ENCODE peak calls at places on chromosome 19, in six cellular contexts. T, U, H, B, C and M are unnamed samples.

GRCh38 chr19:7602240-7602934 is 6.7 kb downstream of the CAMSAP3 start:
- DNase-seq in C (no peak), T (no peak), U (no peak), B (no peak), H (peak; percentile 14), M (no peak)

GRCh38 chr19:8304841-8305621 is 3.1 kb downstream of the CD320 start:
- DNase-seq in H (no peak), C (no peak), T (peak; percentile 86), U (peak; percentile 9), B (no peak), M (no peak)

GRCh38 chr19:46958542-46958941 is 61.1 kb upstream of the NPAS1 start:
- DNase-seq in T (peak; percentile 24), U (no peak), B (no peak), H (peak; percentile 62), C (no peak), M (no peak)

GRCh38 chr19:38596057-38596981 is 21.4 kb downstream of the MAP4K1 start:
- DNase-seq in U (peak; percentile 75), T (peak; percentile 95), H (no peak), B (peak; percentile 67), C (no peak), M (no peak)

GRCh38 chr19:47539747-47540311 is 25.0 kb upstream of the NAPA start:
- DNase-seq in H (no peak), U (no peak), C (no peak), B (no peak), T (no peak), M (no peak)

GRCh38 chr19:35139618-35139943 is 957 bp downstream of the FXYD1 start:
- DNase-seq in H (no peak), U (no peak), C (no peak), B (no peak), T (no peak), M (no peak)

GRCh38 chr19:33194884-33195710 is 967 bp downstream of the LRP3 start:
- DNase-seq in T (peak; percentile 59), H (peak; percentile 63), U (no peak), B (peak; percentile 56), C (no peak), M (no peak)

GRCh38 chr19:51702103-51702753 is 9.1 kb downstream of the SPACA6 start:
- DNase-seq in U (peak; percentile 69), T (peak; percentile 85), B (peak; percentile 81), H (peak; percentile 73), C (no peak), M (no peak)

GRCh38 chr19:17687141-17687856 is 855 bp downstream of the UNC13A start:
- DNase-seq in H (no peak), B (no peak), U (no peak), C (no peak), T (peak; percentile 37), M (no peak)

GRCh38 chr19:33210266-33210940 is 15.2 kb downstream of the SLC7A10 start:
- DNase-seq in T (no peak), C (no peak), H (no peak), B (no peak), U (no peak), M (no peak)

GRCh38 chr19:57807541-57807940 is 7.2 kb downstream of the ZNF552 start:
- DNase-seq in U (no peak), T (no peak), H (no peak), C (no peak), B (no peak), M (no peak)

GRCh38 chr19:45322744-45323281 is at the start of gene CKM:
- DNase-seq in B (peak; percentile 71), U (no peak), T (no peak), C (no peak), H (no peak), M (no peak)

GRCh38 chr19:42683917-42684513 is 56.3 kb downstream of the PSG3 start:
- DNase-seq in B (no peak), U (no peak), T (peak; percentile 11), H (peak; percentile 57), C (no peak), M (no peak)

GRCh38 chr19:17620696-17621095 is 65.2 kb downstream of the COLGALT1 start:
- DNase-seq in H (no peak), T (no peak), B (no peak), C (no peak), U (no peak), M (no peak)

GRCh38 chr19:50719566-50719965 is at the start of gene SHANK1:
- DNase-seq in C (no peak), U (no peak), T (peak; percentile 64), B (no peak), H (no peak), M (no peak)

GRCh38 chr19:47494729-47495128 is 10.7 kb upstream of the KPTN start:
- DNase-seq in U (no peak), T (no peak), C (no peak), H (no peak), B (no peak), M (no peak)

GRCh38 chr19:48136547-48136946 is 25.9 kb upstream of the PLA2G4C start:
- DNase-seq in T (no peak), H (no peak), U (no peak), C (no peak), B (no peak), M (no peak)

GRCh38 chr19:19160489-19161035 is 9.5 kb downstream of the MEF2B start:
- DNase-seq in H (no peak), C (no peak), B (no peak), U (no peak), T (no peak), M (no peak)

GRCh38 chr19:33689886-33690285 is 68.1 kb downstream of the CHST8 start:
- DNase-seq in T (no peak), H (no peak), B (no peak), U (no peak), C (no peak), M (no peak)

GRCh38 chr19:35488677-35489076 is 1.6 kb downstream of the KRTDAP start:
- DNase-seq in B (no peak), H (no peak), U (no peak), T (no peak), C (no peak), M (no peak)

GRCh38 chr19:8209111-8209964 is at the start of gene CERS4:
- DNase-seq in T (peak; percentile 97), B (peak; percentile 78), C (peak; percentile 86), U (peak; percentile 79), H (peak; percentile 23), M (peak; percentile 93)

DNA sequence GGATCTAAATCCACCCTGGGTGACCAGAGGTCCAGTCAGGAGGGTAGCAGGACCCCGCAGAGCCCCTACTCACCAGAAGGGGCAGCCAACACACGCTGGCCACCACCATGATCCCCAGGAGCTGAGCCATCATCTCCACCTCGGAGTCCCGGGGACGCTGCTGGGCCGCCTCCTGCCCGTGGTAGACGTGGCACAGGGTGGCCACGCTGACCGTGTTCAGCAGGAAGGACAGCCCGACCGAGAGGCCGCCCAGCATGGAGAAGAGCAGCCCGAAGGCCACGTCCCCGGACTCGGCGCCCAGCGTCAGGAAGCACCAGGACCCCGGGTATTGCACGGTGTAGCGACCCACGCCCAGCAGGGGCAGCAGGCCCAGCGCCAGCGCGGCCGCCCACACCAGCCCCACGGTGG is 6.9 kb downstream of the TBXA2R start:
- DNase-seq in U (no peak), T (peak; percentile 42), B (no peak), H (no peak), C (no peak), M (no peak)
- TF ChIP-seq CTCF in U (peak; percentile 26), T (peak; percentile 36), B (no peak), H (peak; percentile 23), C (no peak), M (no peak)

DNA sequence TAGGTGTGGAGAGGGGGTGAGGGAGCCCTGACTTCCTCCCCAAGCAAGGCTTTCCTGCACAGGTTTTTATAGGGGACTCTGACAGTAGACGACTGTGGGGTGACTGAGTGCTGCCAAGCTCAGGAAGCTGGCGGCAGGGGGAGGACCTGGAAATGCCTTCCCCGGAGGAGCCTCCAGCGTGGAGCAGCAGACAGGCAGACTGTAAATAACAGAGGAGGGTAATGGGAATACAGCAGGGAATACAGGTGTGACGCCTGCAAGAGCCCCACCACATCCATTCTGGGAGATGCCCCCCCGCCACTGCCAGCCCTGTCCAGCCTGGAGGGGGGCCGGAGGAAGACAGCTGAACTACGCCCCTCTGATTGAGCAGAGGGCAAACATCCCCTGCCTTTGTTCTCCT is 190.4 kb downstream of the UQCRFS1 start:
- DNase-seq in B (no peak), C (no peak), H (no peak), T (no peak), U (no peak), M (no peak)
- TF ChIP-seq CTCF in B (no peak), C (no peak), H (no peak), T (no peak), U (no peak), M (no peak)

DNA sequence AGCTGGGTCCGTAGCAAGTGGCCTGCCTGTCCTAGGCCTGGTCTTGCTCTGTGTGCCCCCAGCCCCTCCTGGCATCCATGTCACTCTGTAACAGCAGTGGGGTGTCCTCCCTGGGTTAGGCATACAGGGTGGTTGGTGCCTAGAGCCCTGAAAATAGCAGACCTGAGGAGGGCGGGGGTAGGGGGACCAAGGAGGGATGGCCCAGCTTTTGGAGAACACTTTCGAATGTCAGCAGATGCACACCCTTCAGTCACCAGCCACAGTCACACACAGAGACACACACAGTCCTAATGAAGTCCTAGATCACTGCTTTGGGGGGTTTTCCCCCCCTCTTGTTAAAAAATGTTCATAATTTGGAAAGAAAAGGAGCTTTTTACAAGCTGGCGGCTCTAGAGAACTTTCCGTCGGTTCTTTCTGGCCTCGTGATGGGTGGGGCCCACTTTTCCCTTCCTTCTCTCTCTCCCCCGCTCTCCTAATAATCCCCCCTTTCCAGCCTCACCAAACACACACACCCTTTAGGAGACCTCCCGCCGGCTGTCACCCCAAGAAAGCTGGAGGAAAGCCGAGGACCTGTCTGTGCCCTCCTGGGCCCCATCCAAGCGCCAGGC is 47.9 kb downstream of the LYL1 start:
- DNase-seq in H (no peak), U (no peak), T (no peak), C (no peak), B (no peak), M (no peak)
- TF ChIP-seq CTCF in H (no peak), U (no peak), T (no peak), C (no peak), B (no peak), M (no peak)

GRCh38 chr19:14555918-14556661 is 15.8 kb downstream of the NDUFB7 start:
- DNase-seq in C (no peak), B (no peak), T (no peak), U (no peak), H (no peak), M (no peak)
- TF ChIP-seq CTCF in C (no peak), B (no peak), T (no peak), U (no peak), H (no peak), M (no peak)

GRCh38 chr19:49570997-49571676 is 9.2 kb downstream of the NOSIP start:
- DNase-seq in H (no peak), T (peak; percentile 67), C (no peak), U (no peak), B (no peak), M (no peak)
- TF ChIP-seq CTCF in H (no peak), T (peak; percentile 28), C (no peak), U (no peak), B (peak; percentile 29), M (peak; percentile 51)